ENCODE peak calls at places on chromosomes 13 and 19, in eight cellular contexts. K, C, J, F, X, Z, D and T are unnamed samples.

GRCh38 chr13:114017028-114017630 is 43.3 kb upstream of the C13orf46 start:
- DNase-seq in K (no peak), C (no peak), J (no peak), F (no peak), X (no peak), Z (no peak), D (no peak), T (no peak)

GRCh38 chr13:50691176-50691681 is 152.3 kb downstream of the DLEU7 start:
- DNase-seq in K (peak), C (no peak), J (no peak), F (no peak), X (no peak), Z (no peak), D (no peak), T (no peak)

GRCh38 chr13:97028441-97029299 is 34.4 kb upstream of the OXGR1 start:
- DNase-seq in K (peak), C (peak), J (peak), F (no peak), X (peak), Z (peak), D (no peak), T (no peak)

GRCh38 chr13:73849292-73849691 is 284.9 kb downstream of the KLF12 start:
- DNase-seq in K (peak), C (no peak), J (no peak), F (no peak), X (no peak), Z (no peak), D (no peak), T (no peak)

GRCh38 chr13:113329656-113330312 is 32.7 kb downstream of the LAMP1 start:
- DNase-seq in K (no peak), C (no peak), J (no peak), F (no peak), X (no peak), Z (no peak), D (no peak), T (no peak)

GRCh38 chr13:100828226-100828625 is 153.6 kb upstream of the TMTC4 start:
- DNase-seq in K (no peak), C (no peak), J (no peak), F (no peak), X (no peak), Z (no peak), D (no peak), T (no peak)

GRCh38 chr19:46471116-46471733 is at the start of gene PNMA8A:
- DNase-seq in K (peak), C (peak), J (peak), F (peak), X (peak), Z (peak), D (peak), T (no peak)

GRCh38 chr13:31697290-31697689 is 42.0 kb upstream of the RXFP2 start:
- DNase-seq in K (peak), C (no peak), J (no peak), F (no peak), X (no peak), Z (no peak), D (no peak), T (no peak)

GRCh38 chr19:40274585-40275544 is 10.3 kb downstream of the AKT2 start:
- DNase-seq in K (no peak), C (no peak), J (no peak), F (peak), X (peak), Z (no peak), D (peak), T (no peak)

GRCh38 chr13:94305463-94305862 is 174.0 kb downstream of the DCT start:
- DNase-seq in K (peak), C (no peak), J (no peak), F (no peak), X (no peak), Z (no peak), D (no peak), T (no peak)

GRCh38 chr13:79398915-79399314 is 7.1 kb downstream of the RBM26 start:
- DNase-seq in K (no peak), C (no peak), J (no peak), F (no peak), X (no peak), Z (no peak), D (no peak), T (no peak)

GRCh38 chr13:112972867-112973576 is 4.0 kb downstream of the MCF2L start:
- DNase-seq in K (no peak), C (no peak), J (peak), F (no peak), X (no peak), Z (no peak), D (peak), T (no peak)

GRCh38 chr13:70457474-70457873 is 349.2 kb upstream of the KLHL1 start:
- DNase-seq in K (no peak), C (no peak), J (no peak), F (no peak), X (no peak), Z (no peak), D (no peak), T (no peak)

GRCh38 chr13:110957181-110957884 is 42.5 kb upstream of the ANKRD10 start:
- DNase-seq in K (no peak), C (no peak), J (no peak), F (no peak), X (no peak), Z (no peak), D (no peak), T (no peak)

GRCh38 chr13:41614671-41615519 is 157.5 kb downstream of the RGCC start:
- DNase-seq in K (peak), C (no peak), J (no peak), F (no peak), X (no peak), Z (no peak), D (no peak), T (no peak)

GRCh38 chr19:46080561-46080960 is 39.8 kb upstream of the IGFL4 start:
- DNase-seq in K (no peak), C (no peak), J (no peak), F (no peak), X (no peak), Z (no peak), D (no peak), T (no peak)

GRCh38 chr13:30607908-30608307 is 9.8 kb upstream of the USPL1 start:
- DNase-seq in K (no peak), C (no peak), J (no peak), F (no peak), X (no peak), Z (no peak), D (no peak), T (no peak)

GRCh38 chr13:92122454-92122853 is 724.0 kb downstream of the GPC5 start:
- DNase-seq in K (no peak), C (no peak), J (no peak), F (no peak), X (no peak), Z (no peak), D (no peak), T (no peak)

GRCh38 chr19:15239337-15239949 is 7.2 kb upstream of the EPHX3 start:
- DNase-seq in K (no peak), C (no peak), J (no peak), F (no peak), X (no peak), Z (no peak), D (no peak), T (no peak)

GRCh38 chr13:97567510-97568243 is 133.7 kb downstream of the RAP2A start:
- DNase-seq in K (no peak), C (peak), J (no peak), F (no peak), X (no peak), Z (peak), D (no peak), T (no peak)

GRCh38 chr19:38203197-38203596 is 20.8 kb downstream of the DPF1 start:
- DNase-seq in K (no peak), C (no peak), J (no peak), F (no peak), X (no peak), Z (no peak), D (no peak), T (no peak)

GRCh38 chr13:99374994-99375805 is 68.0 kb upstream of the GPR183 start:
- DNase-seq in K (no peak), C (no peak), J (no peak), F (no peak), X (no peak), Z (no peak), D (peak), T (peak)

GRCh38 chr13:59345316-59345715 is 818.4 kb downstream of the DIAPH3 start:
- DNase-seq in K (peak), C (no peak), J (peak), F (peak), X (no peak), Z (peak), D (no peak), T (no peak)

GRCh38 chr13:49679244-49679643 is 12.0 kb downstream of the EBPL start:
- DNase-seq in K (peak), C (no peak), J (no peak), F (no peak), X (no peak), Z (no peak), D (no peak), T (no peak)

GRCh38 chr19:18465214-18465963 is 27.5 kb upstream of the ISYNA1 start:
- DNase-seq in K (no peak), C (no peak), J (no peak), F (peak), X (no peak), Z (no peak), D (peak), T (no peak)

GRCh38 chr13:28510066-28510465 is 15.1 kb upstream of the FLT1 start:
- DNase-seq in K (no peak), C (no peak), J (no peak), F (no peak), X (no peak), Z (no peak), D (no peak), T (no peak)

GRCh38 chr19:46559203-46559602 is 41.9 kb upstream of the CALM3 start:
- DNase-seq in K (no peak), C (no peak), J (no peak), F (no peak), X (no peak), Z (no peak), D (no peak), T (no peak)

GRCh38 chr13:113651511-113652403 is 6.2 kb downstream of the ATP4B start:
- DNase-seq in K (no peak), C (no peak), J (peak), F (peak), X (no peak), Z (no peak), D (peak), T (no peak)

GRCh38 chr13:84137292-84137691 is 255.0 kb upstream of the SLITRK1 start:
- DNase-seq in K (no peak), C (no peak), J (no peak), F (no peak), X (no peak), Z (no peak), D (peak), T (no peak)

GRCh38 chr13:113657851-113658741 is at the start of gene ATP4B:
- DNase-seq in K (no peak), C (no peak), J (peak), F (peak), X (no peak), Z (no peak), D (peak), T (no peak)

GRCh38 chr19:38837656-38838121 is 6.1 kb upstream of the ECH1 start:
- DNase-seq in K (no peak), C (no peak), J (no peak), F (no peak), X (peak), Z (no peak), D (peak), T (no peak)

GRCh38 chr19:33905937-33906577 is 109.4 kb downstream of the KCTD15 start:
- DNase-seq in K (peak), C (peak), J (peak), F (peak), X (peak), Z (peak), D (no peak), T (no peak)

GRCh38 chr13:77480071-77480470 is 55.4 kb upstream of the SCEL start:
- DNase-seq in K (no peak), C (no peak), J (no peak), F (no peak), X (no peak), Z (no peak), D (no peak), T (no peak)

GRCh38 chr19:32224371-32225244 is 120.8 kb upstream of the ZNF507 start:
- DNase-seq in K (peak), C (no peak), J (peak), F (no peak), X (peak), Z (peak), D (peak), T (no peak)

GRCh38 chr13:101576452-101576851 is 124.0 kb downstream of the ITGBL1 start:
- DNase-seq in K (no peak), C (no peak), J (no peak), F (no peak), X (no peak), Z (no peak), D (no peak), T (no peak)

GRCh38 chr19:50818859-50819472 is 4.6 kb downstream of the KLK1 start:
- DNase-seq in K (no peak), C (no peak), J (no peak), F (no peak), X (no peak), Z (peak), D (no peak), T (no peak)

GRCh38 chr19:50820086-50820485 is 3.5 kb downstream of the KLK1 start:
- DNase-seq in K (no peak), C (no peak), J (no peak), F (no peak), X (no peak), Z (no peak), D (no peak), T (no peak)

GRCh38 chr19:50820549-50821247 is 2.9 kb downstream of the KLK1 start:
- DNase-seq in K (no peak), C (no peak), J (no peak), F (no peak), X (peak), Z (peak), D (peak), T (no peak)

GRCh38 chr19:50819636-50820035 is 4.0 kb downstream of the KLK1 start:
- DNase-seq in K (no peak), C (no peak), J (no peak), F (no peak), X (no peak), Z (no peak), D (no peak), T (no peak)

GRCh38 chr19:50817941-50818858 is 5.4 kb downstream of the KLK1 start:
- DNase-seq in K (peak), C (no peak), J (no peak), F (no peak), X (peak), Z (peak), D (peak), T (no peak)
- H3K4me3 ChIP-seq in K (peak), C (no peak), J (peak), F (no peak), X (peak), Z (no peak), D (no peak), T (peak)

GRCh38 chr19:3132971-3133792 is 2.7 kb upstream of the GNA15 start:
- DNase-seq in K (no peak), C (no peak), J (peak), F (no peak), X (peak), Z (no peak), D (no peak), T (no peak)
- H3K27ac ChIP-seq in K (no peak), C (peak), J (peak), F (peak), X (peak), Z (no peak), D (no peak), T (peak)

DNA sequence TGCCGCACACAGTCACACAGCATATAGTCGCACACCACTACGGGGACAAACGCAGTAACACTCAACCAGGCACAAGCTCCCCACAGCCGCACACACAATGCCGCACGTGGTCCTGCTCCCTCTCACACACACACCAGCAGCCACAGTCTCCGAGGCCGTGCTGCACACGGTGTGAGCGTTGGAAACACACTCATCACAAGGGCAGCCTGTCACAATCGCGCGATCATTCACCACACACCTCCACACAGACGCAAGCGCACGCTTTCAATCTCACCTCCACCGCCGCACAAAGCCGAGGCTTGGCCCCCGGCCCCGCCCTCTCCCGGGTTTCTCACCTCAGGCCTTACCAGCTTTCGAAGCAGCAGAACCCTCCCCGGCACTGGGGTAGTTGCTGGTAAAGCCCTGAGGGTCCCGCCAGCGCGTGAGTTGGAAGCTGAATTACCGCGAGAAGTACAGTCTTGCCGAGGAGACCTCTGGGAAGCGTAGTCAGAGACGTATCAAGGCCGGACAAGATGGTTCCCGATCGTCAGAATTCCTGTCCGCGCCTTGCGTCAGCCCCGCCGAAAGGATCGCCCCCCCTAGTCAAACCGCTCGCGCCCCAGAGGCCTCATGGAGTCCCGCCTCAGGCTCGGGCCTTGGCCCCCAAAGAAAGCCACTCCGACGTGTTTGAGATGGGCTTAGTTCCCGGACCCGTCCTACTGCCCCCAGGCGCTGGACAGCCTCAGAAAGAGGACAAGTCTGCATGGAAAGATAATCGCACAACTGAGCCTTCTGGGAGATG is at the start of gene ZNF566:
- DNase-seq in K (peak), C (peak), J (peak), F (peak), X (peak), Z (peak), D (peak), T (peak)
- TF ChIP-seq POLR2A in K (no peak), C (peak), J (peak), F (peak), X (peak), Z (peak), D (peak), T (no peak)

GRCh38 chr19:6766357-6767080 is 716 bp downstream of the SH2D3A start:
- DNase-seq in K (no peak), C (no peak), J (no peak), F (no peak), X (no peak), Z (no peak), D (no peak), T (no peak)

GRCh38 chr19:6769006-6769637 is 1.9 kb upstream of the SH2D3A start:
- DNase-seq in K (no peak), C (no peak), J (no peak), F (no peak), X (peak), Z (no peak), D (no peak), T (no peak)

GRCh38 chr19:6767081-6767356 is 216 bp downstream of the SH2D3A start:
- DNase-seq in K (no peak), C (no peak), J (no peak), F (no peak), X (no peak), Z (no peak), D (no peak), T (no peak)

GRCh38 chr19:6767357-6768235 is at the start of gene SH2D3A:
- DNase-seq in K (peak), C (peak), J (peak), F (peak), X (peak), Z (peak), D (peak), T (peak)

DNA sequence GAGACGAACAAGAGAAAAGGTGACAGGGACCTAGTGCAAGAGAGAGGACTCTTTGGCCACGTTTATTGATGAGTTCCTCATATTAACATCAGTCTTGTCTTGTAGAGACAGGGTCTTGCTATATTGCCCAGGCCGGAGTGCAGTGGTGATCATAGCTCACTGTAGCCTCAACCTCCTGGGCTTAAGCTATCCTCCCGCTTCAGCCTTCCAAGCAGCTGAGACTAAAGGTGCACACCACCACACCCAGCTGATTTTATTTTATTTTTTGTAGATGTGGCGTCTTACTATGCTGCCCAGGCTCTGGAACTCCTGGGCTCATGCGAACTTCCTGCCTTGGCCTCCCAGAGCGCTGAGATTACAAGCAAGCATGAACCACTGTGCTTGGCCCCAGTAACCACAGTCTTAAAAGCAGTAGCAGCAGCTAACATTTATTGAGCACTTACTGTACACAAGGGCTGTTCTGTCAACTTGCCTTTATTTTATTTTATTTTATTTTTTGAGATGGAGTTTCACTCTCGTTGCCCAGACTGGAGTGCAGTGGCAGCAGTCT is 1.1 kb upstream of the SH2D3A start:
- DNase-seq in K (no peak), C (no peak), J (no peak), F (no peak), X (no peak), Z (no peak), D (no peak), T (no peak)
- H3K4me3 ChIP-seq in K (no peak), C (no peak), J (peak), F (no peak), X (no peak), Z (no peak), D (no peak), T (peak)

GRCh38 chr13:38498271-38498670 is 148.6 kb downstream of the UFM1 start:
- DNase-seq in K (no peak), C (no peak), J (no peak), F (no peak), X (no peak), Z (no peak), D (no peak), T (no peak)

GRCh38 chr13:38494445-38494844 is 144.8 kb downstream of the UFM1 start:
- DNase-seq in K (no peak), C (no peak), J (no peak), F (no peak), X (no peak), Z (no peak), D (no peak), T (no peak)

GRCh38 chr13:38496956-38497355 is 147.3 kb downstream of the UFM1 start:
- DNase-seq in K (no peak), C (no peak), J (no peak), F (no peak), X (no peak), Z (no peak), D (no peak), T (no peak)
- H3K27ac ChIP-seq in K (no peak), C (no peak), J (no peak), F (no peak), X (no peak), Z (no peak), D (no peak), T (no peak)